ENCODE peak calls at places on chromosomes 2 and 18, in nine cellular contexts. Y is tibial artery; O is adrenal gland; M is neural progenitor cell; Q is colonic mucosa; K is CD4-positive, CD25-positive, alpha-beta regulatory T cell; X is OCI-LY7; W is transverse colon; S is PC-3. P is an unnamed sample.

GRCh38 chr2:240356700-240357640 is 78.5 kb upstream of the GPC1 start:
- DNase-seq in Y (no peak), O (no peak), M (no peak), Q (no peak), K (no peak), X (no peak), W (no peak), S (no peak), P (no peak)

GRCh38 chr2:3595985-3596384 is 1.1 kb downstream of the COLEC11 start:
- DNase-seq in Y (no peak), O (no peak), M (no peak), Q (no peak), K (no peak), X (no peak), W (no peak), S (no peak), P (no peak)

GRCh38 chr18:903703-904102 is 968 bp upstream of the ADCYAP1 start:
- DNase-seq in Y (no peak), O (peak; percentile 64), M (peak; percentile 86), Q (peak; percentile 33), K (no peak), X (no peak), W (no peak), S (peak; percentile 57), P (peak; percentile 82)

GRCh38 chr2:7510353-7510752 is 593.1 kb downstream of the RNF144A start:
- DNase-seq in Y (no peak), O (no peak), M (no peak), Q (no peak), K (no peak), X (no peak), W (no peak), S (peak; percentile 61), P (no peak)

GRCh38 chr2:15772196-15772595 is 168.2 kb upstream of the MYCN start:
- DNase-seq in Y (no peak), O (no peak), M (no peak), Q (no peak), K (no peak), X (no peak), W (no peak), S (no peak), P (no peak)

GRCh38 chr18:58522157-58522556 is 106.7 kb downstream of the ALPK2 start:
- DNase-seq in Y (no peak), O (no peak), M (no peak), Q (no peak), K (no peak), X (no peak), W (no peak), S (no peak), P (no peak)

GRCh38 chr2:14937336-14937735 is 304.8 kb downstream of the LRATD1 start:
- DNase-seq in Y (no peak), O (no peak), M (no peak), Q (no peak), K (no peak), X (no peak), W (no peak), S (no peak), P (no peak)

GRCh38 chr18:32896781-32897547 is 124.1 kb upstream of the KLHL14 start:
- DNase-seq in Y (no peak), O (no peak), M (no peak), Q (no peak), K (no peak), X (no peak), W (no peak), S (no peak), P (no peak)

GRCh38 chr2:26685943-26686839 is 6.3 kb upstream of the KCNK3 start:
- DNase-seq in Y (no peak), O (peak; percentile 38), M (peak; percentile 38), Q (no peak), K (no peak), X (no peak), W (no peak), S (peak; percentile 9), P (peak; percentile 79)

GRCh38 chr18:76451475-76452331 is 43.3 kb downstream of the ZNF516 start:
- DNase-seq in Y (no peak), O (no peak), M (peak; percentile 68), Q (no peak), K (no peak), X (no peak), W (no peak), S (no peak), P (no peak)

GRCh38 chr2:231489990-231490389 is 25.7 kb upstream of the NCL start:
- DNase-seq in Y (no peak), O (no peak), M (no peak), Q (no peak), K (no peak), X (no peak), W (peak; percentile 19), S (no peak), P (peak; percentile 30)

GRCh38 chr2:217365656-217366055 is 505.8 kb upstream of the TNP1 start:
- DNase-seq in Y (no peak), O (no peak), M (no peak), Q (no peak), K (no peak), X (no peak), W (no peak), S (no peak), P (no peak)

GRCh38 chr18:52554180-52554579 is 214.2 kb downstream of the DCC start:
- DNase-seq in Y (no peak), O (no peak), M (no peak), Q (no peak), K (no peak), X (no peak), W (no peak), S (no peak), P (no peak)

GRCh38 chr2:101400048-101400447 is 12.7 kb upstream of the CREG2 start:
- DNase-seq in Y (no peak), O (no peak), M (no peak), Q (peak; percentile 36), K (no peak), X (no peak), W (no peak), S (peak; percentile 91), P (no peak)

GRCh38 chr18:70232251-70232650 is 26.8 kb upstream of the RTTN start:
- DNase-seq in Y (no peak), O (no peak), M (no peak), Q (no peak), K (no peak), X (no peak), W (no peak), S (no peak), P (no peak)

GRCh38 chr2:176111891-176112374 is 4.6 kb upstream of the HOXD10 start:
- DNase-seq in Y (no peak), O (no peak), M (no peak), Q (no peak), K (no peak), X (no peak), W (no peak), S (no peak), P (no peak)

GRCh38 chr2:163600801-163601200 is 135.0 kb downstream of the FIGN start:
- DNase-seq in Y (no peak), O (no peak), M (no peak), Q (no peak), K (no peak), X (no peak), W (no peak), S (peak; percentile 50), P (no peak)

DNA sequence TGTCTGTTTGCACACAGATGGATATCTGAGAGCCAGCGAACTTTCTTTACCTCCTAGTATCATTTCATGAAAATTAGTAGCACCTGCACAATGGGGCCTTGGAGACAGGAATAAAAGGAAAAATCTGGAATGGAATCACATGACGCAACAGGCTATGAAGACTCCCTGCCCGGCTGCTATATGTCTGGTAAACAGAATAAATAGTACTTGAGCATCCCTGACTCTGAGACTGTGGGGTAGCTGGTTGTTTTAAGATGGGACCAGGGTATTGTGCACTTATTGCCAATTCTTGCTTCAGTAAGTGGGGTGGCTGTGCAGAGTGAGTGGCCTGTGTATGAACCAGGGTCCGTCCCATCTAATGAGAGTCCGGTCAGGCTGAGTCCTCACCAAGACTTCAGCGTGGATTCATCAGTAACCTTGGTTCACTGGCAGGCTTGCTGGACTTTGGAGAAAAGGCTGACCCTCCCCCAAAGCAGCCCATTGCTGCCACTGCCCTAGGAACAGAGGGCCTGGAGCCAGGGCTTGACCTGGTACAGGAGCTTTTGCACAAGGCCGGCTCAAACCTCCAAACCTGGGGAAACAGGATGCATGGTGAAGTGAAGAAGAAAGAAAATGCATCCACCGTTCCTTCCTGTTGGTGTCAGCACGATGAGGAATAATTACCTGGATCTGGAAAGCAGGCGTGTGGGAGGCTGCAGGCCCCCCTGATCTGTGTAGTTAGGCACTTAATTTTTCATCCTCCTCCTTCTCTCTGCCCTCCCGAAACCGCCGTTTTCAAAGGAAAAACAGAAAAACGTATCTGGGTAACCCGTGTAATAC is 147.4 kb downstream of the TGIF1 start:
- DNase-seq in Y (no peak), O (no peak), M (no peak), Q (no peak), K (no peak), X (no peak), W (no peak), S (no peak), P (no peak)
- H3K4me3 ChIP-seq in Y (no peak overlapping the region), O (no peak overlapping the region), M (no peak overlapping the region), Q (no peak overlapping the region), K (peak overlapping the region; percentile 94), X (peak overlapping the region; percentile 79), W (peak overlapping the region; percentile 45), S (no peak overlapping the region), P (no peak overlapping the region)

DNA sequence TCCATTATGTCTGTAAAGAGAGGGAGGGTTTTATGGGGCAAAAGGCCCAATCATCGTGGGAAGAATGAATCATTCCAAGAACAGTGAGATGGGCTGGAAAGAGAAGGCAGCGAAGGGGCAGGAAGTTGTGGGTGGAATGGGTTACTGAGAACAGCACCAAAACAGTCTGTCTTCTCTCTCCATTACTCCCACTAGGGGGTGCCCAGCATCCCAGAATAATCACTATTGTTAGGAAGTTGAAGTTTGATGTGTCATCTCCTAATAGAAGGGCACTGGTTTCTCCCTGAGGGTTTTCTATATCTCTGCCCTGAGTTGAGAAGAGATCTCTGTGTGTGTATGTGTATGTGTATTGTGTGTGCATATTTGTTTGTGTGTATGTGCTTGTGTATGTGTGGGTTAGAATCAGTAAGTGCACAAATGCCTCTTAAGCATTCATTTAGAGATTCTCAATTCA is 76.6 kb upstream of the MAP4K3 start:
- DNase-seq in Y (peak; percentile 71), O (peak; percentile 53), M (peak; percentile 29), Q (peak; percentile 67), K (no peak), X (peak; percentile 56), W (peak; percentile 58), S (peak; percentile 97), P (peak; percentile 57)
- H3K4me1 ChIP-seq in Y (peaks cover 25% of the 10 kb centered on the region), O (peaks cover 63% of the 10 kb centered on the region), M (peaks cover 31% of the 10 kb centered on the region), Q (no peaks in the 10 kb centered on the region), K (peaks cover 5% of the 10 kb centered on the region), X (peaks cover 8% of the 10 kb centered on the region), W (peaks cover 34% of the 10 kb centered on the region), S (peaks cover 34% of the 10 kb centered on the region), P (peaks cover 19% of the 10 kb centered on the region)

GRCh38 chr2:73964223-73964622 is 20.5 kb upstream of the TET3 start:
- DNase-seq in Y (no peak), O (no peak), M (no peak), Q (no peak), K (no peak), X (no peak), W (no peak), S (no peak), P (no peak)
- H3K4me3 ChIP-seq in Y (no peak overlapping the region), O (no peak overlapping the region), M (no peak overlapping the region), Q (no peak overlapping the region), K (peak overlapping the region; percentile 71), X (no peak overlapping the region), W (no peak overlapping the region), S (no peak overlapping the region), P (no peak overlapping the region)

DNA sequence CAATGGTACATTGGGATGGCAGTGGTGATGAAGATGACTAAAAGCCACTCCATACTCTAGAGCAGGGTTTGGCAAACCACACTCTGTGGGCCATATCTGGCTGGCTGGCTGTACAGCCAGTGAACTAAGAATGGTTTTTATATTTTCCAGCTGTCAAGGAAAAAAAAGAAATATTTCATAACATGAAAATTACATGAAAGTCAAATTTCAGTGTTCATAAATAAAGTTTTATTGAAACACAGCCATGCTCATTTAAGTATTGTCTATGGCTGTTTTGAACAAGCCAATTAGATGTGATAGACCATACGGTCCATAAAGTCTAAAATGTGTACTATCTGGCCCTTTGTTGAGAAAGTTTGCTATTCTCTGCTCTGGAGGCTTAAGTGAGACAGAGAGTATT is 1.5 kb downstream of the TTC21B start:
- DNase-seq in Y (no peak), O (no peak), M (no peak), Q (no peak), K (no peak), X (no peak), W (no peak), S (no peak), P (no peak)
- H3K4me1 ChIP-seq in Y (peaks cover 25% of the 10 kb centered on the region), O (peaks cover 19% of the 10 kb centered on the region), M (peaks cover 20% of the 10 kb centered on the region), Q (peaks cover 11% of the 10 kb centered on the region), K (peaks cover 22% of the 10 kb centered on the region), X (peaks cover 23% of the 10 kb centered on the region), W (peaks cover 14% of the 10 kb centered on the region), S (peaks cover 24% of the 10 kb centered on the region), P (peaks cover 26% of the 10 kb centered on the region)

P was measured in pancreas.